ENCODE peak calls at places on chromosome 21, in ten cellular contexts. K, B, N, U, V, D, X, R, Z and S are unnamed samples.

GRCh38 chr21:31484219-31484618 is 140.2 kb upstream of the TIAM1 start:
- DNase-seq in N (no peak), X (no peak), Z (no peak), B (no peak), D (no peak), V (no peak), K (no peak), R (no peak), U (no peak), S (no peak)

GRCh38 chr21:46124926-46125845 is 27.3 kb downstream of the COL6A2 start:
- DNase-seq in Z (no peak), R (peak), X (no peak), U (no peak), K (peak), V (peak), D (no peak), B (peak), N (no peak), S (peak)

GRCh38 chr21:29578306-29578705 is 279.6 kb downstream of the BACH1 start:
- DNase-seq in U (no peak), B (no peak), V (no peak), X (no peak), D (no peak), N (no peak), K (no peak), R (no peak), Z (no peak), S (no peak)

GRCh38 chr21:29176721-29177120 is 46.3 kb downstream of the MAP3K7CL start:
- DNase-seq in R (no peak), Z (no peak), B (no peak), V (no peak), K (no peak), N (no peak), X (no peak), D (no peak), U (no peak), S (no peak)

GRCh38 chr21:31459457-31459856 is 115.4 kb upstream of the TIAM1 start:
- DNase-seq in N (no peak), X (no peak), K (no peak), Z (no peak), R (no peak), D (no peak), U (no peak), V (no peak), B (no peak), S (no peak)

GRCh38 chr21:39637197-39637970 is 24.6 kb downstream of the B3GALT5 start:
- DNase-seq in V (no peak), U (no peak), Z (no peak), B (no peak), K (no peak), X (no peak), D (no peak), N (peak), R (no peak), S (no peak)

GRCh38 chr21:28227881-28228623 is 764.6 kb downstream of the LTN1 start:
- DNase-seq in R (no peak), D (no peak), K (no peak), Z (no peak), V (peak), N (no peak), U (no peak), X (no peak), B (no peak), S (no peak)

GRCh38 chr21:26169611-26170470 is 729 bp downstream of the APP start:
- DNase-seq in D (peak), X (peak), K (peak), V (peak), B (peak), U (peak), N (peak), R (peak), Z (peak), S (peak)

GRCh38 chr21:42837421-42838211 is 41.7 kb downstream of the WDR4 start:
- DNase-seq in B (peak), R (no peak), N (peak), U (no peak), V (no peak), D (no peak), X (no peak), K (no peak), Z (no peak), S (peak)

GRCh38 chr21:42535602-42536171 is 22.0 kb downstream of the SLC37A1 start:
- DNase-seq in B (no peak), X (no peak), V (no peak), D (no peak), N (no peak), K (no peak), U (no peak), R (no peak), Z (peak), S (peak)

GRCh38 chr21:21003701-21004100 is 5.5 kb downstream of the NCAM2 start:
- DNase-seq in K (no peak), R (no peak), B (no peak), N (no peak), X (no peak), D (peak), U (no peak), V (peak), Z (peak), S (no peak)

GRCh38 chr21:45945066-45945867 is 36.3 kb upstream of the COL6A1 start:
- DNase-seq in N (no peak), X (no peak), D (no peak), K (no peak), R (no peak), B (no peak), Z (no peak), V (no peak), U (no peak), S (no peak)

GRCh38 chr21:21412096-21412495 is 413.9 kb downstream of the NCAM2 start:
- DNase-seq in R (no peak), N (no peak), U (no peak), D (no peak), V (no peak), Z (no peak), B (no peak), K (no peak), X (no peak), S (no peak)

GRCh38 chr21:14533555-14534400 is 12.3 kb downstream of the SAMSN1 start:
- DNase-seq in R (no peak), X (no peak), N (no peak), V (peak), K (no peak), B (no peak), U (no peak), D (no peak), Z (peak), S (no peak)

GRCh38 chr21:36183144-36183795 is 26.6 kb downstream of the DOP1B start:
- DNase-seq in B (no peak), U (no peak), R (no peak), K (no peak), N (no peak), X (no peak), Z (no peak), V (peak), D (no peak), S (no peak)

GRCh38 chr21:36499578-36500471 is 19.9 kb upstream of the CLDN14 start:
- DNase-seq in V (peak), Z (no peak), B (no peak), R (no peak), N (peak), D (no peak), K (peak), U (no peak), X (no peak), S (no peak)

GRCh38 chr21:29264721-29265120 is 34.0 kb upstream of the BACH1 start:
- DNase-seq in B (no peak), U (no peak), N (no peak), V (peak), D (no peak), R (no peak), K (no peak), X (no peak), Z (no peak), S (no peak)

GRCh38 chr21:46109251-46110221 is 11.6 kb downstream of the COL6A2 start:
- DNase-seq in V (peak), K (no peak), U (peak), N (no peak), X (no peak), R (peak), B (peak), D (no peak), Z (no peak), S (peak)

GRCh38 chr21:46000182-46000730 is 18.7 kb downstream of the COL6A1 start:
- DNase-seq in U (peak), Z (no peak), K (no peak), N (no peak), V (no peak), X (no peak), B (peak), D (no peak), R (peak), S (no peak)

GRCh38 chr21:27586986-27587385 is 620.1 kb upstream of the ADAMTS5 start:
- DNase-seq in R (no peak), D (no peak), N (no peak), X (no peak), U (no peak), K (no peak), V (no peak), Z (no peak), B (no peak), S (no peak)

GRCh38 chr21:30329203-30329868 is 8.2 kb downstream of the KRTAP27-1 start:
- DNase-seq in R (no peak), Z (no peak), D (no peak), X (no peak), U (no peak), N (no peak), V (no peak), K (no peak), B (no peak), S (no peak)

GRCh38 chr21:41061701-41062100 is 106.3 kb upstream of the BACE2 start:
- DNase-seq in B (no peak), K (no peak), N (no peak), D (no peak), R (no peak), V (no peak), X (no peak), Z (no peak), U (no peak), S (no peak)

GRCh38 chr21:41066086-41066938 is 101.6 kb upstream of the BACE2 start:
- DNase-seq in Z (no peak), U (peak), X (no peak), D (no peak), K (no peak), V (no peak), N (no peak), R (no peak), B (no peak), S (no peak)

GRCh38 chr21:41065539-41065938 is 102.4 kb upstream of the BACE2 start:
- DNase-seq in K (no peak), R (no peak), U (no peak), N (no peak), D (no peak), V (no peak), B (no peak), X (no peak), Z (no peak), S (no peak)

GRCh38 chr21:41064325-41064724 is 103.6 kb upstream of the BACE2 start:
- DNase-seq in K (peak), X (no peak), D (no peak), R (no peak), B (no peak), U (no peak), N (no peak), V (no peak), Z (no peak), S (no peak)

GRCh38 chr21:41064951-41065350 is 103.0 kb upstream of the BACE2 start:
- DNase-seq in Z (no peak), N (no peak), K (no peak), V (no peak), U (no peak), R (no peak), D (no peak), X (no peak), B (no peak), S (no peak)
- TF ChIP-seq CTCF in Z (no peak), N (no peak), K (no peak), V (no peak), U (no peak), R (no peak), D (no peak), X (no peak), B (no peak), S (no peak)

GRCh38 chr21:38219049-38219628 is 37.7 kb upstream of the KCNJ15 start:
- DNase-seq in N (peak), X (peak), Z (peak), U (peak), D (peak), B (peak), R (peak), K (peak), V (peak), S (no peak)
- TF ChIP-seq CTCF in N (peak), X (peak), Z (peak), U (peak), D (peak), B (peak), R (peak), K (peak), V (peak), S (peak)

GRCh38 chr21:33128538-33128937 is 58.6 kb downstream of the OLIG1 start:
- DNase-seq in R (no peak), K (no peak), D (no peak), X (no peak), N (no peak), V (no peak), Z (no peak), U (no peak), B (no peak), S (no peak)

GRCh38 chr21:33133912-33134311 is 64.0 kb downstream of the OLIG1 start:
- DNase-seq in V (no peak), B (no peak), D (no peak), U (no peak), R (no peak), N (no peak), K (no peak), Z (no peak), X (no peak), S (no peak)

GRCh38 chr21:33135925-33136324 is 66.0 kb downstream of the OLIG1 start:
- DNase-seq in K (no peak), B (no peak), Z (no peak), D (no peak), U (no peak), R (no peak), N (no peak), V (no peak), X (no peak), S (no peak)

GRCh38 chr21:33127154-33127893 is 57.4 kb downstream of the OLIG1 start:
- DNase-seq in B (peak), U (peak), D (peak), X (peak), R (no peak), N (peak), K (peak), V (peak), Z (peak), S (no peak)

GRCh38 chr21:33132054-33132453 is 62.1 kb downstream of the OLIG1 start:
- DNase-seq in R (no peak), B (no peak), V (no peak), Z (peak), N (no peak), D (peak), U (no peak), X (no peak), K (no peak), S (no peak)
- TF ChIP-seq CTCF in R (no peak), B (no peak), V (peak), Z (peak), N (no peak), D (peak), U (no peak), X (peak), K (no peak), S (no peak)

GRCh38 chr21:44925027-44925755 is 4.5 kb upstream of the ITGB2 start:
- DNase-seq in Z (no peak), N (no peak), U (no peak), K (no peak), B (no peak), V (peak), D (no peak), R (no peak), X (no peak), S (no peak)

GRCh38 chr21:44924611-44925010 is 3.9 kb upstream of the ITGB2 start:
- DNase-seq in D (no peak), U (no peak), V (no peak), Z (no peak), R (no peak), B (no peak), N (no peak), K (no peak), X (no peak), S (no peak)

GRCh38 chr21:44927259-44927586 is 6.5 kb upstream of the ITGB2 start:
- DNase-seq in D (no peak), N (no peak), B (no peak), Z (no peak), R (no peak), U (no peak), K (no peak), V (no peak), X (no peak), S (no peak)

GRCh38 chr21:44927587-44928461 is 7.1 kb upstream of the ITGB2 start:
- DNase-seq in Z (peak), R (no peak), K (peak), X (no peak), V (peak), N (no peak), U (peak), B (peak), D (no peak), S (peak)

GRCh38 chr21:44926364-44927101 is 5.8 kb upstream of the ITGB2 start:
- DNase-seq in D (no peak), U (no peak), Z (peak), R (no peak), K (no peak), N (no peak), B (no peak), X (no peak), V (peak), S (no peak)
- TF ChIP-seq CTCF in D (no peak), U (no peak), Z (no peak), R (no peak), K (no peak), N (no peak), B (no peak), X (no peak), V (no peak), S (no peak)

DNA sequence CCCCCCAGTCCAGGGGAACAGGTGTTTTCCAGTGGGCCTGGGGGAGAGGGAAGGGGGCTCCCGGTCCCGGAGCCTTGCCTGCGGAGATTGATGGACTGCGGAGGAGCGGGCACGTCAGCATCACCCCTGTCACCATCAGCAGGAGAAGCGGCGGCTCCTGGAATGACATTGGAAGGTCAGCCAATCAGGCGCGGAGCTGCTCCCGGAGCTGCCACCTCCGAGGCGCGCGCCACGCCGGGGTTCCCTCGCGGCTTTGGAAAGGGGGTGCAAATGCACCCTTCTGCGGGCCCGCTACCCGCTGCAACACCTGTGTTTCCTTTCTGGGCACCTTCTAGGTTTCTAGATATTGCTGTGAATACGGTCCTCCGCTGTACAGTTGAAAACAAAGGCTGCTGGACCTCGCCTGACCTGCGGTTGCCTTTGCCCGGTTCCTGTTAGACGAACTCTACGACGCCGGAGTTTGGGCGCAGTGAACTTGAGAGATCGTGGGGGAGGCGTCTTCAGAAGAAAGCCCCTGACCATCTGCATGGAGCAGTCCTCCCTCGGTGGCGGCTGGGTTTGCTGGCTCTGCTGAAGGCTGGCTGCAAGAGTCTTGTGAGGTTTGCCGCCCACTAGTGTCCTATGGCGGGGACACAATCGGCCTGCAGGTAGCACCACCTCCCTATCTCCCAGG is 5.3 kb downstream of the DSCAM start:
- DNase-seq in V (no peak), R (no peak), X (peak), N (peak), D (peak), B (no peak), U (peak), K (no peak), Z (peak), S (no peak)
- TF ChIP-seq CTCF in V (no peak), R (no peak), X (peak), N (peak), D (peak), B (no peak), U (no peak), K (no peak), Z (no peak), S (no peak)

GRCh38 chr21:32578107-32578691 is 7.1 kb downstream of the TCP10L start:
- DNase-seq in D (no peak), N (no peak), B (no peak), U (no peak), K (no peak), V (peak), R (no peak), X (no peak), Z (no peak), S (no peak)
- TF ChIP-seq CTCF in D (no peak), N (no peak), B (no peak), U (no peak), K (no peak), V (peak), R (no peak), X (peak), Z (no peak), S (no peak)

DNA sequence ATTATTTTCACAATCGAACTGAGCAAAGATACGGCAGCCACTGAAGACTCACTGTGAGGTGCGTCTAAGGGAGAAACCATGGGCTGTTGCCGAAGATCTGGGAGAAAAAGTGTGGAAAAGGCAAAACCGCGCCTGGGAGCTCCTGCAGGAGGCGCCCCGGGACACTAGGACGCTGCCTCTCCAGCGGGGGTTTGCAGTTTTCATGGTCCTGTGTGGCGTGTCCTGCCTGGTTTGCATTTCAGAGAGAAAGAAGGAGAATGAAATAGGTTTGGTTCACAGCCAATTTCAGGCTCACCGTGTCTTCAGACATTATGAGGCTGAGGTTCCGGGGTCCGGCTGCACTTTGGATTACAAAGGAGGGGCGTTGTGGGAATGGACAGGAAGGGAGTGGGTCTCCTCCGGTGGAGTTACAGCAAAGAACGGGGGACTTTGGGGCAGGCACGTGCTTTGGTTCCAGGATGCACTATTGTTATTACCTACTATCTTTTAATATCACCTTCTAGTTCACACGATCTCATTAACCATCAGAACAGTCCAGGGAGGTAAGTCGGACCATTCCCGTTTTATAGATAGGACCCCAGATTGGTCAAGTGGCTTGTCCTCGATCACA is 179.8 kb downstream of the DYRK1A start:
- DNase-seq in Z (no peak), V (no peak), B (no peak), N (no peak), U (no peak), K (no peak), R (no peak), X (no peak), D (no peak), S (no peak)
- TF ChIP-seq CTCF in Z (no peak), V (no peak), B (no peak), N (no peak), U (no peak), K (no peak), R (no peak), X (no peak), D (no peak), S (no peak)